ENCODE peak calls at places on chromosomes 3 and 15, in ten cellular contexts. Q, C, E, S, R, Y, M, K, P and G are unnamed samples.

GRCh38 chr3:55000946-55001345 is 73.1 kb upstream of the LRTM1 start:
- DNase-seq in Q (no peak), C (no peak), E (no peak), S (no peak), R (no peak), Y (no peak), M (no peak), K (no peak), P (no peak), G (no peak)

GRCh38 chr3:57951106-57951882 is 56.9 kb upstream of the FLNB start:
- DNase-seq in Q (peak), C (peak), E (peak), S (no peak), R (no peak), Y (no peak), M (peak), K (no peak), P (peak), G (peak)

GRCh38 chr15:91940466-91941381 is 87.2 kb downstream of the SLCO3A1 start:
- DNase-seq in Q (peak), C (no peak), E (peak), S (no peak), R (no peak), Y (no peak), M (no peak), K (no peak), P (no peak), G (no peak)

GRCh38 chr3:105933871-105934270 is 65.1 kb upstream of the CBLB start:
- DNase-seq in Q (no peak), C (peak), E (peak), S (no peak), R (no peak), Y (no peak), M (no peak), K (no peak), P (no peak), G (no peak)

GRCh38 chr3:20056727-20057611 is 16.7 kb downstream of the KAT2B start:
- DNase-seq in Q (peak), C (no peak), E (peak), S (no peak), R (no peak), Y (peak), M (no peak), K (no peak), P (no peak), G (peak)

GRCh38 chr3:129893616-129894070 is at the start of gene TMCC1:
- DNase-seq in Q (peak), C (peak), E (peak), S (peak), R (peak), Y (peak), M (peak), K (peak), P (peak), G (peak)

GRCh38 chr3:57735405-57735804 is 20.7 kb upstream of the SLMAP start:
- DNase-seq in Q (peak), C (no peak), E (no peak), S (no peak), R (no peak), Y (no peak), M (no peak), K (no peak), P (no peak), G (no peak)

GRCh38 chr3:18409266-18409665 is 15.9 kb downstream of the SATB1 start:
- DNase-seq in Q (no peak), C (no peak), E (no peak), S (no peak), R (no peak), Y (no peak), M (no peak), K (no peak), P (no peak), G (no peak)

GRCh38 chr3:181712505-181713299 is 977 bp downstream of the SOX2 start:
- DNase-seq in Q (peak), C (no peak), E (no peak), S (no peak), R (no peak), Y (no peak), M (no peak), K (peak), P (no peak), G (no peak)

GRCh38 chr3:52094591-52095485 is 38.5 kb upstream of the DUSP7 start:
- DNase-seq in Q (no peak), C (no peak), E (no peak), S (peak), R (no peak), Y (no peak), M (peak), K (no peak), P (peak), G (no peak)

GRCh38 chr3:170909129-170909903 is 879 bp upstream of the EIF5A2 start:
- DNase-seq in Q (peak), C (peak), E (peak), S (peak), R (no peak), Y (no peak), M (no peak), K (no peak), P (no peak), G (peak)

GRCh38 chr3:82410366-82410765 is 648.9 kb upstream of the GBE1 start:
- DNase-seq in Q (no peak), C (no peak), E (no peak), S (no peak), R (no peak), Y (no peak), M (no peak), K (no peak), P (no peak), G (no peak)
- TF ChIP-seq CTCF in Q (no peak), C (no peak), E (no peak), S (no peak), R (no peak), Y (no peak), M (no peak), K (no peak), P (no peak), G (no peak)

DNA sequence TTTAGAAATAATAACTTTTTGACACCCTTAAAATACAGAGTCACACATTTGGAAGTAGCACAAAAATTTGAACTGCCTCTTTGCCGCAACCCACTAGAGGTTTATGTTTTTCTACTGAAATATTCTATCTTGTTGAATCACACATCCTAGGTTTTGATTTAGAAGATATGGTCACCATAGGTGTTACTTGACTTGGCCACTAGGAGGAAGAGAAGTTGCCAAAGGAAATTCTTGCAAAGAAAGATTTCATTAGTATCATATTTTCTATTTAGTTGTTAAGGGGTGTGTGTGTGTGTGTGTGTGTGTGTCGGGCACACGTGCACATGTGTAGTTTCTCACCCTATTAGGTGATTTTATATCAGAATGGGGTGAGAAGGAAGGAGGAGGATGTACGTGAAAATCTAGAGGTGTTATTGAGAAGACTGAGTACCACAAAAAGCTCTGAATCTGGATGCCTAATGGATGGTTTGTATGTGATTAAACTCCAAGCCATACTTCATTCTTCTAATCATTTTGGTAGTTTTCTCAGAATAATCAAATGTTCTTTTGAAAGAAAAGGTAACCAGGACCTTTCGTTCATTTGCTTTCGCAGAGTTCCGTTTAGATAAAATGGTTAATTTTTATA is 31.5 kb downstream of the ZFAND6 start:
- DNase-seq in Q (no peak), C (no peak), E (peak), S (no peak), R (no peak), Y (no peak), M (no peak), K (no peak), P (no peak), G (no peak)
- TF ChIP-seq CTCF in Q (peak), C (peak), E (peak), S (no peak), R (peak), Y (peak), M (no peak), K (peak), P (peak), G (peak)

GRCh38 chr3:149541091-149541491 is 66.6 kb downstream of the TM4SF4 start:
- DNase-seq in Q (no peak), C (no peak), E (no peak), S (no peak), R (no peak), Y (no peak), M (no peak), K (no peak), P (no peak), G (peak)
- TF ChIP-seq CTCF in Q (no peak), C (peak), E (peak), S (no peak), R (no peak), Y (no peak), M (no peak), K (no peak), P (no peak), G (peak)

DNA sequence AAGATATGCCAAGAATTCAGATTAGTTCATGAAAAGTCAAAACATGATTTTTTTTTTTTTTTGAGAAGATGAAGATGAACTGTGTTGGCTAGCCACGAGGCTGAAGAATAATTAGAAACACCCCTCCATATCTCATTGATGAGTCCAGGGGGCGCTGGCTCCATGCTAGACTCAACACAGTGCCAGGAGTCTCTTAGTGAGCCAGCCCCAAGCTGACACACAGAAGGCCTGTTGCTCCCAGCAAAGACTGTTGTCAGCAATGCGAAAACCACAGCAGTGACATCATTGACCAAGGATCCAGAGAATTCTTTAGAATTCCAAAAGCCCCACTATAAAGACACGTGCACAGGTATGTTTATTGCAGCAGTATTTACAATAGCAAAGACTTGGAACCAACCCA is 185.2 kb downstream of the ANXA2 start:
- DNase-seq in Q (peak), C (no peak), E (peak), S (no peak), R (no peak), Y (no peak), M (no peak), K (no peak), P (no peak), G (peak)
- TF ChIP-seq CTCF in Q (no peak), C (no peak), E (no peak), S (no peak), R (no peak), Y (no peak), M (no peak), K (no peak), P (no peak), G (peak)

GRCh38 chr3:128725547-128725931 is 444 bp upstream of the RAB7A start:
- DNase-seq in Q (no peak), C (no peak), E (no peak), S (no peak), R (no peak), Y (no peak), M (no peak), K (no peak), P (no peak), G (no peak)
- TF ChIP-seq CTCF in Q (no peak), C (no peak), E (no peak), S (no peak), R (no peak), Y (no peak), M (no peak), K (no peak), P (no peak), G (no peak)